ENCODE peak calls at places on chromosomes 2 and 18, in six cellular contexts. Y, O, V, L, I and Q are unnamed samples.

GRCh38 chr2:35347561-35347960 is 1008.0 kb upstream of the CRIM1 start:
- DNase-seq in O (no peak), Y (peak), I (no peak), L (no peak), V (no peak), Q (no peak)

GRCh38 chr2:38178556-38179419 is 102.8 kb upstream of the CYP1B1 start:
- DNase-seq in O (peak), I (no peak), L (no peak), Y (no peak), V (no peak), Q (no peak)

GRCh38 chr2:104976603-104977120 is 61.2 kb upstream of the MRPS9 start:
- DNase-seq in Y (peak), O (no peak), V (no peak), I (peak), L (no peak), Q (peak)

GRCh38 chr2:182252534-182252933 is 174.3 kb downstream of the PDE1A start:
- DNase-seq in V (no peak), L (no peak), O (no peak), Y (no peak), I (no peak), Q (no peak)

GRCh38 chr18:80109676-80110078 is 615 bp downstream of the ADNP2 start:
- DNase-seq in I (peak), O (peak), Y (peak), L (peak), V (no peak), Q (peak)

GRCh38 chr2:48711343-48711742 is 44.2 kb downstream of the LHCGR start:
- DNase-seq in O (no peak), Y (no peak), I (no peak), V (no peak), L (no peak), Q (no peak)

GRCh38 chr2:189506514-189506976 is 65.3 kb downstream of the WDR75 start:
- DNase-seq in L (no peak), O (no peak), Y (no peak), V (no peak), I (peak), Q (no peak)

GRCh38 chr2:42755161-42755900 is 8.6 kb downstream of the OXER1 start:
- DNase-seq in O (peak), I (no peak), L (no peak), V (no peak), Y (no peak), Q (no peak)

GRCh38 chr18:62070306-62070705 is 116.5 kb downstream of the PIGN start:
- DNase-seq in V (no peak), O (peak), Y (no peak), L (no peak), I (no peak), Q (no peak)

GRCh38 chr2:96393989-96394761 is 58.6 kb downstream of the NCAPH start:
- DNase-seq in Y (no peak), I (no peak), O (no peak), V (no peak), L (no peak), Q (no peak)

GRCh38 chr2:19300961-19301360 is 57.5 kb downstream of the OSR1 start:
- DNase-seq in L (no peak), O (peak), I (no peak), Y (no peak), V (no peak), Q (no peak)